ENCODE peak calls at places on chromosomes 13 and 19, in seven cellular contexts. N is left ventricle myocardium inferior; C is BE2C; I is fibroblast of the aortic adventitia; G is colonic mucosa; W is CD8-positive, alpha-beta T cell; M is GM12864. R is an unnamed sample.

GRCh38 chr19:3068071-3068470 is 5.8 kb upstream of the TLE5 start:
- DNase-seq in N (no peak), C (peak), I (no peak), G (no peak), W (no peak), M (no peak), R (no peak)

GRCh38 chr19:474126-475078 is 13.6 kb upstream of the SHC2 start:
- DNase-seq in N (peak), C (no peak), I (no peak), G (no peak), W (no peak), M (no peak), R (no peak)

GRCh38 chr13:79825959-79826358 is 345.0 kb downstream of the NDFIP2 start:
- DNase-seq in N (no peak), C (no peak), I (no peak), G (no peak), W (no peak), M (no peak), R (no peak)

GRCh38 chr19:2775556-2776430 is 7.3 kb downstream of the SGTA start:
- DNase-seq in N (peak), C (no peak), I (no peak), G (peak), W (peak), M (no peak), R (peak)

GRCh38 chr13:48533986-48534600 is 1.2 kb upstream of the RCBTB2 start:
- DNase-seq in N (no peak), C (no peak), I (no peak), G (no peak), W (no peak), M (no peak), R (no peak)

GRCh38 chr13:85163063-85163462 is 636.2 kb downstream of the SLITRK6 start:
- DNase-seq in N (no peak), C (no peak), I (no peak), G (no peak), W (no peak), M (no peak), R (no peak)

GRCh38 chr13:27383104-27383921 is 41.1 kb upstream of the GTF3A start:
- DNase-seq in N (no peak), C (no peak), I (no peak), G (no peak), W (no peak), M (no peak), R (no peak)

GRCh38 chr13:24274452-24274971 is 34.9 kb upstream of the C1QTNF9 start:
- DNase-seq in N (peak), C (no peak), I (no peak), G (no peak), W (no peak), M (peak), R (no peak)

GRCh38 chr13:31846182-31846938 is 107.0 kb downstream of the RXFP2 start:
- DNase-seq in N (peak), C (peak), I (peak), G (peak), W (peak), M (peak), R (peak)

GRCh38 chr19:57342582-57342981 is 8.5 kb upstream of the ZNF304 start:
- DNase-seq in N (no peak), C (no peak), I (no peak), G (no peak), W (no peak), M (no peak), R (no peak)

GRCh38 chr13:52356327-52356726 is 49.6 kb downstream of the THSD1 start:
- DNase-seq in N (no peak), C (no peak), I (peak), G (no peak), W (no peak), M (no peak), R (peak)

GRCh38 chr19:17997969-17998826 is 9.8 kb upstream of the ARRDC2 start:
- DNase-seq in N (no peak), C (peak), I (peak), G (no peak), W (no peak), M (no peak), R (peak)

GRCh38 chr19:46995492-46995891 is 24.1 kb upstream of the NPAS1 start:
- DNase-seq in N (no peak), C (no peak), I (no peak), G (no peak), W (no peak), M (no peak), R (no peak)

GRCh38 chr13:55517312-55517711 is 1623.4 kb upstream of the PRR20A start:
- DNase-seq in N (no peak), C (peak), I (no peak), G (no peak), W (no peak), M (no peak), R (no peak)

GRCh38 chr19:46967578-46968018 is 52.0 kb upstream of the NPAS1 start:
- DNase-seq in N (peak), C (no peak), I (peak), G (peak), W (no peak), M (no peak), R (no peak)

GRCh38 chr19:41741244-41741554 is 14.1 kb upstream of the CEACAM6 start:
- DNase-seq in N (no peak), C (no peak), I (no peak), G (no peak), W (no peak), M (no peak), R (no peak)

GRCh38 chr19:18392417-18392816 is 5.0 kb downstream of the LRRC25 start:
- DNase-seq in N (peak), C (no peak), I (no peak), G (peak), W (no peak), M (no peak), R (peak)

GRCh38 chr13:113291997-113292862 is 4.8 kb upstream of the LAMP1 start:
- DNase-seq in N (peak), C (no peak), I (peak), G (peak), W (no peak), M (no peak), R (peak)

GRCh38 chr13:100269837-100270236 is 180.9 kb downstream of the PCCA start:
- DNase-seq in N (peak), C (no peak), I (peak), G (peak), W (no peak), M (no peak), R (peak)

GRCh38 chr19:40691421-40692211 is 1.2 kb upstream of the NUMBL start:
- DNase-seq in N (no peak), C (no peak), I (no peak), G (no peak), W (no peak), M (no peak), R (peak)
- H3K4me3 ChIP-seq in N (peak), C (no peak), I (no peak), G (no peak), W (no peak), M (peak), R (no peak)

GRCh38 chr19:29206453-29206852 is 6.5 kb downstream of the UQCRFS1 start:
- DNase-seq in N (no peak), C (no peak), I (no peak), G (no peak), W (no peak), M (no peak), R (no peak)
- TF ChIP-seq CTCF in N (no peak), C (no peak), I (no peak), G (no peak), W (no peak), M (no peak), R (no peak)

DNA sequence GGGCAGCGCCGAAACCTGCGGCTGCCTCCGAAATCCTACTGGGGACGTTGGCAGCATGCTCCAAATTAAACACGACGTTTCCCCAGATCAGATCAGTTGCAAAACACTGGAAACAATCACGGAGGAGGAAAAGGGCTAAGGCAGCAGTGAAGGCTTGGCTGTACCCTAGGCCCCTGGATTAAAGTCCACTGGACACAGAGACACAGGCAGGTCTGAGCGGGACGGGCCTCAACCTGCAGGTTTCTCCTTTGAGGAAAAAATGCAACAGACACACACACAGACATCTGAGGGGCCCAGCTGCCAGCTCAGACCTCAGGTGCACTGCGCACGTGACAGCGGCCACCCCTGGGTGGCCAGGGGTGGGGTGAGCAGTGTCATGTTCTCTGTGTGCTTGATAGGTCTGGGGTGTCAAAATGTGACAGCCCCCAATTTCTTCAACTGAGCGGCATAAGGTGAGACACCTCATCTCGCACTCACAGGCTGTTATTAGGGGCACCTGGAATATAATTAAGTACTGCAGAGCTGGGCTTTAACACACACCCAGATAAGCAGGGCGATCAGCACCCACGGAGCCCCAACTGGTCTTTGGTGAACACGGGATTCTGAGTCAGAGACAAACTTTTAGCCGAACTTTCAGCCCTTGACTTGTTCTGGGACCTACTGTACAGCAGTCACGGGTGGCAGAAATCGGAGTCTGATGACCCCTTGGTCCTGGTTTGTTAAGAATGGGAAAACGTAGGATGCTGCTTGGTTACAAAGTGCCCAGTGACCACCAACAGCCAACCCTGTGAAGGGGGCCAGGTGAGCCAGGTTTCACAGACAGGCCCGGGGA is 9.3 kb downstream of the SH3GL1 start:
- DNase-seq in N (no peak), C (no peak), I (peak), G (no peak), W (no peak), M (no peak), R (peak)
- H3K4me3 ChIP-seq in N (peak), C (no peak), I (peak), G (no peak), W (no peak), M (no peak), R (no peak)

GRCh38 chr13:69857188-69857821 is 250.3 kb upstream of the ATXN8OS start:
- DNase-seq in N (no peak), C (no peak), I (peak), G (no peak), W (no peak), M (peak), R (peak)
- TF ChIP-seq CTCF in N (peak), C (peak), I (peak), G (peak), W (peak), M (peak), R (peak)

DNA sequence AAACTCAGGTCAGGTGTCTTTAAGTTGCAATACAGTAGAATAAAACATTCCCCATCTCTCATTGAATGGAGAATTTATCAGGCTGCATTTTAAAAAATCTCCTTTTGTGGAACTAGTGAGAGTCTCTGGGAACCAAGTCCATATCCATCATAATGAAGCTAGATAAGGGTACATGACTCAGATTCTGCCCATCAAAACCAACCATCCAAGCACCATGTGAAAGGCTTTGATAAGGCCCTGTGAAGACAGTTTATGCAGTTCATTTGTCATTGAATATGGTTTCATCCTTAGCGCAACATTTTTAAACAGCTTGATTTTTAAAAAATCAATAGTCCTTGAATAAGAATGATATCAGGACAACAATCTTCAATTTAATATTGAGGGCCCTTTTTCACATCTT is 56.3 kb upstream of the DIAPH3 start:
- DNase-seq in N (no peak), C (no peak), I (no peak), G (no peak), W (no peak), M (no peak), R (no peak)
- H3K4me3 ChIP-seq in N (no peak), C (no peak), I (no peak), G (no peak), W (no peak), M (no peak), R (no peak)

GRCh38 chr19:55087542-55087935 is 11.9 kb downstream of the EPS8L1 start:
- DNase-seq in N (no peak), C (no peak), I (no peak), G (no peak), W (no peak), M (no peak), R (peak)

GRCh38 chr19:55088021-55088451 is 12.4 kb downstream of the EPS8L1 start:
- DNase-seq in N (no peak), C (no peak), I (no peak), G (no peak), W (no peak), M (no peak), R (no peak)

GRCh38 chr19:55086730-55087541 is 11.3 kb downstream of the EPS8L1 start:
- DNase-seq in N (peak), C (peak), I (peak), G (peak), W (no peak), M (no peak), R (peak)

GRCh38 chr19:55089279-55089944 is 13.7 kb downstream of the EPS8L1 start:
- DNase-seq in N (no peak), C (no peak), I (no peak), G (no peak), W (no peak), M (no peak), R (no peak)

GRCh38 chr19:55088543-55089265 is 13.0 kb downstream of the EPS8L1 start:
- DNase-seq in N (peak), C (peak), I (peak), G (peak), W (peak), M (no peak), R (peak)
- TF ChIP-seq CTCF in N (peak), C (peak), I (peak), G (peak), W (peak), M (peak), R (peak)

DNA sequence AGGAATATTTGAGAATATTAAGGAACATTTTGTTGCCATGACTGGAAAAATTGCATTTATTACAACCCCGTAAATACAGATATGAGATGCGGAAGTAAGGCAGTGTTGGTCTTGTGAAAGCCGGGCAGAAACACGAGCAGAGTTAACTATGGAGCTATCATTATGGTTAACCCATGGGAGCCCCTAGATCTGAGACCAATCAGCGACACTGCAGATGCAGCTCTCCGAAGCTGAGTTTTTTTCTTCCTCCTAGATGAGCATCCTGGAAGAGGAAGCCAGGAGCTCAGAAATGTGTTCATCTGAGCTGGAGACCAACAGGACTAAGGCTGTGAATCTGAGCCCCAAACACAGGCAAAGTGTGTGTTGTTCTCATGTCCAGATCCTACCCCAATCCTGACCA is 123.0 kb upstream of the KL start:
- DNase-seq in N (no peak), C (no peak), I (no peak), G (no peak), W (no peak), M (no peak), R (no peak)
- H3K4me3 ChIP-seq in N (no peak), C (no peak), I (no peak), G (no peak), W (no peak), M (no peak), R (no peak)

DNA sequence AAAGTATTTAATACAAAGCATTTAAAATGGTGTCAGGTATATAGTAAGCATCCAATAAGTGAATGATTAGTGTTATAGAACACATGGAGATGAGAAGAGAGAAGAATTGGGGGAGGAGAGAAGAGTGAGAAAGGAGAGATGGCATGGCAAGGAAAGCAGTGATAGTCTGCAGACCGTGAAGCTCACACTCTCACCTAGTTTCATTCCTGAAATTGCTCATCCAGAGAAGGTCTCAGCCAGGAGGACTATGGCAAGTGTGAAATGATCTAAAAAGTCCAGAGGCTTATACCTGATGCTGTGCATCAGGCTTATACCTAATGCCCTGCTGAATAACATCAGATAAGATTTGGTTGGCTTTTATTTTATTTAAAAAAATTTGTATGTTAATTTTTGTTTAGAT is 351.6 kb upstream of the KLF12 start:
- DNase-seq in N (no peak), C (no peak), I (no peak), G (no peak), W (no peak), M (no peak), R (no peak)
- TF ChIP-seq CTCF in N (no peak), C (no peak), I (no peak), G (no peak), W (no peak), M (no peak), R (no peak)

R was measured in fibroblast of mammary gland.